ENCODE peak calls at places on chromosomes 4 and X, in eight cellular contexts. K is endodermal cell, B is endothelial cell, J is nephron progenitor cell, S is GM10248, W is neural crest cell, E is tibial artery, G is cardiac fibroblast. N is an unnamed sample.

GRCh38 chrX:80879916-80880315 is 70.2 kb upstream of the BRWD3 start:
- DNase-seq in K (no peak), B (no peak), J (no peak), S (no peak), W (no peak), E (no peak), G (peak), N (peak)

GRCh38 chr4:70945452-70946055 is 43.4 kb downstream of the MOB1B start:
- DNase-seq in K (no peak), B (no peak), J (no peak), S (no peak), W (no peak), E (no peak), G (peak), N (no peak)

GRCh38 chr4:25938251-25939186 is 24.5 kb downstream of the SMIM20 start:
- DNase-seq in K (no peak), B (no peak), J (no peak), S (peak), W (no peak), E (no peak), G (peak), N (no peak)

GRCh38 chrX:23385242-23385641 is 50.6 kb downstream of the PTCHD1 start:
- DNase-seq in K (no peak), B (no peak), J (no peak), S (no peak), W (no peak), E (no peak), G (no peak), N (no peak)

GRCh38 chr4:8832130-8832930 is 39.3 kb downstream of the HMX1 start:
- DNase-seq in K (peak), B (no peak), J (no peak), S (no peak), W (no peak), E (peak), G (peak), N (no peak)

GRCh38 chrX:133005038-133005437 is 46.6 kb upstream of the HS6ST2 start:
- DNase-seq in K (peak), B (no peak), J (peak), S (peak), W (peak), E (no peak), G (peak), N (no peak)

GRCh38 chrX:68286076-68286475 is 147.2 kb downstream of the OPHN1 start:
- DNase-seq in K (no peak), B (no peak), J (no peak), S (no peak), W (no peak), E (no peak), G (peak), N (no peak)

GRCh38 chr4:57254727-57255126 is 144.5 kb upstream of the IGFBP7 start:
- DNase-seq in K (no peak), B (no peak), J (no peak), S (no peak), W (no peak), E (no peak), G (no peak), N (no peak)

GRCh38 chr4:87073570-87074470 is 139.0 kb downstream of the AFF1 start:
- DNase-seq in K (no peak), B (no peak), J (no peak), S (peak), W (no peak), E (no peak), G (no peak), N (peak)

GRCh38 chr4:108540536-108540935 is 79.8 kb upstream of the RPL34 start:
- DNase-seq in K (no peak), B (no peak), J (no peak), S (no peak), W (no peak), E (no peak), G (no peak), N (no peak)

GRCh38 chr4:105520819-105521790 is 31.3 kb upstream of the ARHGEF38 start:
- DNase-seq in K (peak), B (peak), J (peak), S (peak), W (peak), E (no peak), G (peak), N (peak)

GRCh38 chrX:49761481-49761880 is 65.7 kb upstream of the PAGE1 start:
- DNase-seq in K (no peak), B (peak), J (peak), S (peak), W (no peak), E (no peak), G (peak), N (no peak)

GRCh38 chr4:122584517-122584916 is 36.3 kb downstream of the IL21 start:
- DNase-seq in K (no peak), B (no peak), J (no peak), S (peak), W (no peak), E (no peak), G (peak), N (no peak)

GRCh38 chr4:73053076-73053475 is 16.4 kb downstream of the COX18 start:
- DNase-seq in K (no peak), B (no peak), J (no peak), S (no peak), W (no peak), E (no peak), G (peak), N (no peak)

GRCh38 chr4:79607979-79608378 is 200.0 kb upstream of the GK2 start:
- DNase-seq in K (no peak), B (no peak), J (no peak), S (no peak), W (no peak), E (no peak), G (no peak), N (no peak)

GRCh38 chrX:76148753-76149152 is 24.1 kb upstream of the PBDC1 start:
- DNase-seq in K (peak), B (peak), J (peak), S (no peak), W (peak), E (no peak), G (peak), N (peak)

GRCh38 chrX:80808160-80808735 is 1.4 kb downstream of the BRWD3 start:
- DNase-seq in K (peak), B (peak), J (peak), S (peak), W (peak), E (peak), G (peak), N (peak)

GRCh38 chr4:56907009-56907408 is 691 bp upstream of the REST start:
- DNase-seq in K (peak), B (no peak), J (peak), S (no peak), W (no peak), E (no peak), G (no peak), N (no peak)

GRCh38 chr4:34182346-34182745 is 2062.0 kb downstream of the ARAP2 start:
- DNase-seq in K (no peak), B (no peak), J (no peak), S (no peak), W (no peak), E (no peak), G (peak), N (no peak)

GRCh38 chrX:154412468-154412867 is 1.1 kb downstream of the TAFAZZIN start:
- DNase-seq in K (no peak), B (peak), J (no peak), S (no peak), W (no peak), E (no peak), G (peak), N (no peak)

GRCh38 chrX:11188664-11189063 is 77.5 kb downstream of the HCCS start:
- DNase-seq in K (no peak), B (no peak), J (no peak), S (no peak), W (no peak), E (no peak), G (peak), N (no peak)

GRCh38 chr4:173174184-173175156 is 5.9 kb downstream of the GALNT7 start:
- DNase-seq in K (no peak), B (no peak), J (no peak), S (no peak), W (no peak), E (no peak), G (no peak), N (no peak)

GRCh38 chr4:158890294-158890693 is 121.5 kb downstream of the FNIP2 start:
- DNase-seq in K (no peak), B (no peak), J (no peak), S (no peak), W (no peak), E (no peak), G (no peak), N (no peak)

GRCh38 chr4:139794158-139794954 is 128.7 kb downstream of the MGST2 start:
- DNase-seq in K (no peak), B (no peak), J (no peak), S (no peak), W (no peak), E (no peak), G (peak), N (no peak)

GRCh38 chr4:186792994-186793393 is 69.3 kb upstream of the FAT1 start:
- DNase-seq in K (no peak), B (no peak), J (no peak), S (no peak), W (no peak), E (no peak), G (peak), N (no peak)

GRCh38 chrX:23857409-23857808 is 50.3 kb downstream of the APOO start:
- DNase-seq in K (no peak), B (no peak), J (no peak), S (no peak), W (no peak), E (no peak), G (no peak), N (no peak)

GRCh38 chrX:105463483-105463882 is 243.0 kb upstream of the TEX13A start:
- DNase-seq in K (no peak), B (no peak), J (no peak), S (no peak), W (no peak), E (no peak), G (peak), N (no peak)

GRCh38 chr4:2930821-2931764 is 32.1 kb downstream of the NOP14 start:
- DNase-seq in K (peak), B (peak), J (no peak), S (no peak), W (no peak), E (peak), G (no peak), N (peak)
- TF ChIP-seq CTCF in K (peak), B (peak), J (no peak), S (no peak), W (peak), E (no peak), G (no peak), N (peak)

DNA sequence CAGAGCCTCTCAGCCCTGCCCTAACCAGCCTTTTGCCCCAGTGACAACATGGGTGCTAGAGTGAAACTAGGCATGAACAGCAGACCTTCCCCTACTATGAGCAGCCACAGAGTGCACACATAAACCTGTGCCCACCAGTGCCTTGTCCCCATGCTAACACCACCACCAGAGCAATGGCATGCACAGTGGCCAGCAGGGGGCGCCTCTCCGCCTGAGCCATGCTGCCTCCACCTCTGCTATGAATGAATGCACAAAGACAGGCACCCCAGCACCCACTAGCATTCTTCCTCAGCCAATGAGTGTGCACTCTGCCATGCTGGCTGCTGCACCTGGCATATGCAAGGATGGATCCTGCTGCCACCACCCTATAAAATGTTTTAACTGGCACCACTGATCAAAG is 286.9 kb upstream of the FGF16 start:
- DNase-seq in K (peak), B (peak), J (no peak), S (no peak), W (no peak), E (no peak), G (peak), N (no peak)
- TF ChIP-seq CTCF in K (peak), B (peak), J (no peak), S (peak), W (peak), E (no peak), G (peak), N (no peak)

GRCh38 chrX:125094901-125095300 is 224.8 kb upstream of the TEX13C start:
- DNase-seq in K (no peak), B (no peak), J (no peak), S (no peak), W (no peak), E (no peak), G (no peak), N (no peak)

GRCh38 chrX:125101971-125102750 is 217.5 kb upstream of the TEX13C start:
- DNase-seq in K (no peak), B (no peak), J (no peak), S (no peak), W (no peak), E (no peak), G (no peak), N (no peak)

GRCh38 chrX:125096469-125096868 is 223.2 kb upstream of the TEX13C start:
- DNase-seq in K (no peak), B (no peak), J (no peak), S (no peak), W (no peak), E (no peak), G (no peak), N (no peak)

GRCh38 chrX:125096870-125097269 is 222.8 kb upstream of the TEX13C start:
- DNase-seq in K (no peak), B (no peak), J (no peak), S (no peak), W (no peak), E (no peak), G (no peak), N (no peak)
- TF ChIP-seq CTCF in K (no peak), B (no peak), J (no peak), S (no peak), W (no peak), E (no peak), G (no peak), N (no peak)

GRCh38 chr4:11134705-11135104 is 294.0 kb downstream of the HS3ST1 start:
- DNase-seq in K (no peak), B (no peak), J (no peak), S (no peak), W (no peak), E (no peak), G (no peak), N (no peak)

GRCh38 chr4:11130195-11130975 is 298.3 kb downstream of the HS3ST1 start:
- DNase-seq in K (no peak), B (no peak), J (no peak), S (no peak), W (no peak), E (no peak), G (peak), N (no peak)

GRCh38 chr4:11133868-11134267 is 294.8 kb downstream of the HS3ST1 start:
- DNase-seq in K (no peak), B (no peak), J (no peak), S (no peak), W (no peak), E (no peak), G (no peak), N (no peak)

DNA sequence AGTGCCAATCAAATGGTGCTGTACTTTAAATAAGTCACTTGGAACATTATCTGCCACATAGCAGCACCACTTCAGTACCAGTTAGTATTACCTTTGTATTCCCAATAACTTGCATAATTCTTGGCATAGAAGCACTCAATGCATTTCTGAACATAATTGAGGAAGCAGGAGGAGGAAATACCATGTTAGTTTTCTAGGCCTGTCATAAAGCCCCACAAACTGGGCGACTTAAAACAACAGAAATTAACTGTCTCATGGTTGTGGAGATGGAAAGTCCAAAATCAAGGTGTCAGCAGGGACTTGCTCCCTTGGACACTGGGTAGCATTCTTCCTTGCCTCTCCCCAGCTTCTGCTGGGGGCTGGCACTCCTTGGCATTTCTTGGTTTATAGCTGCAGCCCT is 296.2 kb downstream of the HS3ST1 start:
- DNase-seq in K (no peak), B (no peak), J (no peak), S (no peak), W (no peak), E (no peak), G (no peak), N (no peak)
- TF ChIP-seq CTCF in K (no peak), B (no peak), J (no peak), S (no peak), W (no peak), E (no peak), G (no peak), N (no peak)

GRCh38 chr4:3073158-3074077 is 920 bp downstream of the HTT-AS start:
- DNase-seq in K (no peak), B (peak), J (no peak), S (no peak), W (peak), E (peak), G (no peak), N (peak)

GRCh38 chr4:3071811-3072210 is 2.5 kb downstream of the HTT-AS start:
- DNase-seq in K (no peak), B (no peak), J (no peak), S (no peak), W (no peak), E (no peak), G (peak), N (no peak)

GRCh38 chr4:3067473-3068001 is 6.8 kb downstream of the HTT-AS start:
- DNase-seq in K (no peak), B (no peak), J (no peak), S (no peak), W (no peak), E (no peak), G (no peak), N (no peak)

GRCh38 chr4:3070709-3071500 is 3.4 kb downstream of the HTT-AS start:
- DNase-seq in K (no peak), B (no peak), J (no peak), S (no peak), W (no peak), E (no peak), G (peak), N (no peak)

GRCh38 chr4:3069661-3070199 is 4.6 kb downstream of the HTT-AS start:
- DNase-seq in K (no peak), B (no peak), J (no peak), S (no peak), W (no peak), E (no peak), G (no peak), N (no peak)
- TF ChIP-seq CTCF in K (no peak), B (no peak), J (no peak), S (no peak), W (no peak), E (no peak), G (no peak), N (no peak)

GRCh38 chr4:985123-985830 is 1.6 kb upstream of the IDUA start:
- DNase-seq in K (peak), B (peak), J (peak), S (peak), W (peak), E (no peak), G (peak), N (peak)
- TF ChIP-seq CTCF in K (peak), B (no peak), J (no peak), S (no peak), W (no peak), E (no peak), G (no peak), N (no peak)

GRCh38 chr4:17492058-17492741 is 19.7 kb downstream of the QDPR start:
- DNase-seq in K (no peak), B (no peak), J (no peak), S (no peak), W (no peak), E (no peak), G (no peak), N (no peak)
- TF ChIP-seq CTCF in K (no peak), B (no peak), J (no peak), S (no peak), W (no peak), E (no peak), G (no peak), N (no peak)

GRCh38 chr4:13627185-13627605 is 330 bp downstream of the BOD1L1 start:
- DNase-seq in K (no peak), B (no peak), J (peak), S (no peak), W (no peak), E (no peak), G (no peak), N (no peak)

GRCh38 chr4:13633671-13634070 is 6.1 kb upstream of the BOD1L1 start:
- DNase-seq in K (no peak), B (no peak), J (no peak), S (no peak), W (no peak), E (no peak), G (no peak), N (no peak)

GRCh38 chr4:13626492-13627184 is 887 bp downstream of the BOD1L1 start:
- DNase-seq in K (no peak), B (no peak), J (no peak), S (no peak), W (no peak), E (no peak), G (peak), N (no peak)

DNA sequence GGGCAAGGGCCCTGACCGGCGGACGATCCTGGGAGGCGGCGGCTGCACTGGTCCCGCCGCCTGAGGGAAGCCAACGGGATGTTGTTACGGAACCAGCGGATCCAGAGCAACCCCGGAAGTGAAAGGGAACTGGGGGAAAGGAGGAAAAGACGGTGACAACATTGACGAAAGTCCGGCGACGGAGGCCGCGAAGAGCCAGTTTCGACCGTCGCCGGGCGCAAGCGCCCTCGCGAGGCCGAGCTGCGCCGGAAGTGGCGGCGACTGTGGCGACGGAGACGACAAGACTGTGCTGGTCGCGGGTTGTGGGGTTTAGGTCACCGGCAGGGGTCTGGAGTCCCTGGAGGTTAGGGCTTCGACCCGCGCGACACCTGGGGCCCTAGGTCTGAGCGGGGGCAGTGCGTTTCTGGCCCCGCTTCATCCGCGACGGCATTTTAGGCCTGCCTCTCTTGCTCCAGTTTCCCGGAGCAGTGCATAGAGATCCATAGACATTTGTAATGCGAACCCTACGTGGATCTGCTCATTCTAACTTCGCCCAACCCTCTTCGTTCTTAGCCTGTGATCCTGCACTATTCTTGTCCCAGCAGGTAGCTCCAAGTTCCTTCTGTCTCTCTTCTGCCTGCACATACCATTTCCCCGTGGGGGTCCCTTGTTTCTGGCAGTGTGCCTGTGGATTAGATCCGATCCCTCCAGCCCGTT is at the start of gene BOD1L1:
- DNase-seq in K (peak), B (peak), J (peak), S (peak), W (peak), E (peak), G (peak), N (peak)
- TF ChIP-seq CTCF in K (peak), B (no peak), J (peak), S (peak), W (peak), E (peak), G (peak), N (peak)

GRCh38 chr4:90030953-90031352 is 96.2 kb upstream of the CCSER1 start:
- DNase-seq in K (peak), B (no peak), J (no peak), S (no peak), W (no peak), E (no peak), G (no peak), N (no peak)
- TF ChIP-seq CTCF in K (peak), B (no peak), J (no peak), S (no peak), W (peak), E (no peak), G (no peak), N (no peak)

DNA sequence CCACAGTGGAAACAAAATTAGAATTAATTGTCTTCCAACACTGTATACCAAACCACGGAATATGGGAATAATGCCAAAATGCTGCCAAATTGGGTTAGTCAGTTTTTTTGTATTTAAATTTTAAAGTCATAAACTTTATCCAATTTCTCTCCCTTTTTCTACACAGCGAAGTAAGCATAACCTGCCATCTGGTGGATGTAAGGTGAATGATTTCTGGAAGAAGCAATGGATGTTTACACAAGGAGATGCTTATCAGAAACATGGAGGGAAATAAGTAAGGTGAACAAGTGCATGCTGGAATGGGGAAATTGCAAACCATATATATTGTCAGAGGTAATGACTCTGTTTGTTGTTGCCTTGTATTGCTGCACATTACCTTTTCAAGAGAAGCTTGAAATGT is 691.9 kb downstream of the TECRL start:
- DNase-seq in K (no peak), B (no peak), J (no peak), S (no peak), W (no peak), E (no peak), G (peak), N (no peak)
- TF ChIP-seq CTCF in K (peak), B (peak), J (peak), S (no peak), W (peak), E (no peak), G (no peak), N (no peak)

N was measured in prostate gland.